ENCODE peak calls at places on chromosomes 3 and 15, in nine cellular contexts. W is GM23248, A is HCT116, Y is GM23338, R is PC-3, J is hepatocyte, H is OCI-LY7, P is neural progenitor cell, K is SK-N-SH. G is an unnamed sample.

GRCh38 chr3:12644297-12644937 is 19.5 kb downstream of the RAF1 start:
- DNase-seq in A (no peak), W (peak), J (no peak), Y (no peak), P (no peak), H (no peak), R (no peak), K (no peak), G (no peak)

GRCh38 chr3:191376742-191377141 is 46.4 kb upstream of the UTS2B start:
- DNase-seq in J (peak), R (peak), Y (no peak), W (peak), P (no peak), A (no peak), K (no peak), H (no peak), G (no peak)

GRCh38 chr15:68650901-68651709 is 72.3 kb downstream of the CORO2B start:
- DNase-seq in A (peak), K (peak), R (peak), Y (peak), W (no peak), P (peak), H (peak), J (peak), G (peak)

GRCh38 chr15:41904487-41905359 is 10.9 kb upstream of the SPTBN5 start:
- DNase-seq in R (peak), P (peak), H (peak), W (peak), A (peak), Y (peak), J (peak), K (peak), G (peak)

GRCh38 chr3:65996605-65997004 is 42.1 kb downstream of the MAGI1 start:
- DNase-seq in J (peak), R (peak), K (no peak), P (no peak), H (no peak), A (peak), Y (peak), W (no peak), G (no peak)

GRCh38 chr3:115697263-115698053 is 74.1 kb downstream of the GAP43 start:
- DNase-seq in Y (no peak), W (peak), K (no peak), J (no peak), R (no peak), A (no peak), P (no peak), H (no peak), G (no peak)

GRCh38 chr3:39137991-39138803 is 15.2 kb downstream of the CSRNP1 start:
- DNase-seq in Y (no peak), H (no peak), K (no peak), R (no peak), W (no peak), A (no peak), P (no peak), J (no peak), G (no peak)

GRCh38 chr3:51568041-51568440 is 29.5 kb downstream of the RAD54L2 start:
- DNase-seq in K (no peak), A (no peak), H (no peak), J (no peak), R (no peak), P (peak), W (no peak), Y (no peak), G (no peak)

GRCh38 chr3:877001-877400 is 215.8 kb upstream of the CNTN6 start:
- DNase-seq in Y (no peak), P (no peak), A (no peak), H (no peak), K (no peak), R (no peak), J (no peak), W (peak), G (no peak)

GRCh38 chr3:172051957-172052354 is 12.6 kb downstream of the FNDC3B start:
- DNase-seq in H (no peak), R (no peak), K (no peak), Y (no peak), P (no peak), W (no peak), A (no peak), J (no peak), G (no peak)

GRCh38 chr3:355622-356021 is 159.1 kb downstream of the CHL1 start:
- DNase-seq in W (peak), P (no peak), Y (no peak), J (no peak), R (peak), K (no peak), H (no peak), A (no peak), G (no peak)

GRCh38 chr3:44001072-44001471 is 240.6 kb upstream of the TOPAZ1 start:
- DNase-seq in R (peak), K (no peak), P (no peak), J (no peak), Y (peak), W (peak), A (no peak), H (no peak), G (no peak)

GRCh38 chr3:120450261-120450913 is 405 bp downstream of the FSTL1 start:
- DNase-seq in K (no peak), Y (peak), A (no peak), H (no peak), R (peak), W (peak), P (peak), J (peak), G (no peak)

GRCh38 chr3:23884481-23884880 is 32.3 kb downstream of the NKIRAS1 start:
- DNase-seq in A (no peak), J (no peak), W (peak), K (peak), Y (peak), P (no peak), R (peak), H (no peak), G (no peak)

GRCh38 chr15:40301467-40302179 is 6.1 kb downstream of the PLCB2 start:
- DNase-seq in A (no peak), K (peak), Y (peak), H (no peak), P (no peak), W (no peak), J (no peak), R (no peak), G (no peak)

GRCh38 chr3:64400706-64401105 is 175.4 kb upstream of the PRICKLE2 start:
- DNase-seq in A (no peak), K (no peak), J (no peak), P (no peak), Y (no peak), H (no peak), W (no peak), R (no peak), G (peak)

GRCh38 chr3:157248590-157249425 is 88.9 kb upstream of the CCNL1 start:
- DNase-seq in W (peak), H (no peak), K (no peak), J (peak), P (peak), A (peak), Y (no peak), R (peak), G (peak)

GRCh38 chr3:193348686-193349085 is 29.9 kb downstream of the ATP13A5 start:
- DNase-seq in P (no peak), K (no peak), J (no peak), Y (peak), R (no peak), H (no peak), A (no peak), W (no peak), G (no peak)

GRCh38 chr15:90667063-90667754 is 49.9 kb upstream of the BLM start:
- DNase-seq in A (no peak), W (peak), H (no peak), J (no peak), P (no peak), Y (no peak), R (peak), K (no peak), G (no peak)

GRCh38 chr15:89335289-89336041 is 841 bp upstream of the POLG start:
- DNase-seq in K (peak), J (peak), Y (peak), P (peak), W (no peak), A (no peak), H (peak), R (no peak), G (no peak)
- H3K4me3 ChIP-seq in K (peak), J (peak), Y (peak), P (peak), W (peak), A (peak), H (peak), R (peak), G (peak)

GRCh38 chr3:54122802-54123537 is 618 bp downstream of the CACNA2D3 start:
- DNase-seq in K (peak), W (no peak), H (no peak), J (no peak), Y (peak), A (no peak), P (peak), R (no peak), G (no peak)
- H3K4me2 ChIP-seq in K (peak), W (no peak), H (no peak), J (peak), Y (peak), A (no peak), P (peak), R (no peak), G (no peak)

GRCh38 chr3:27130796-27131195 is 238.4 kb downstream of the NEK10 start:
- DNase-seq in J (no peak), K (no peak), P (no peak), H (no peak), R (no peak), W (no peak), Y (no peak), A (no peak), G (no peak)

GRCh38 chr3:27138562-27138961 is 230.6 kb downstream of the NEK10 start:
- DNase-seq in J (no peak), K (no peak), W (no peak), H (no peak), Y (no peak), P (no peak), R (peak), A (no peak), G (no peak)

GRCh38 chr3:27133062-27133461 is 236.1 kb downstream of the NEK10 start:
- DNase-seq in H (no peak), W (no peak), P (no peak), R (no peak), J (no peak), A (no peak), K (no peak), Y (no peak), G (no peak)

GRCh38 chr3:27138005-27138404 is 231.2 kb downstream of the NEK10 start:
- DNase-seq in P (no peak), J (no peak), A (no peak), K (no peak), R (no peak), Y (peak), H (no peak), W (no peak), G (no peak)

GRCh38 chr3:27134165-27134796 is 234.9 kb downstream of the NEK10 start:
- DNase-seq in R (peak), K (peak), W (peak), Y (peak), A (peak), J (peak), P (peak), H (peak), G (peak)
- TF ChIP-seq EZH2phosphoT487 in R (no peak), K (no peak), W (no peak), Y (no peak), A (no peak), J (no peak), P (no peak), H (no peak), G (no peak)

DNA sequence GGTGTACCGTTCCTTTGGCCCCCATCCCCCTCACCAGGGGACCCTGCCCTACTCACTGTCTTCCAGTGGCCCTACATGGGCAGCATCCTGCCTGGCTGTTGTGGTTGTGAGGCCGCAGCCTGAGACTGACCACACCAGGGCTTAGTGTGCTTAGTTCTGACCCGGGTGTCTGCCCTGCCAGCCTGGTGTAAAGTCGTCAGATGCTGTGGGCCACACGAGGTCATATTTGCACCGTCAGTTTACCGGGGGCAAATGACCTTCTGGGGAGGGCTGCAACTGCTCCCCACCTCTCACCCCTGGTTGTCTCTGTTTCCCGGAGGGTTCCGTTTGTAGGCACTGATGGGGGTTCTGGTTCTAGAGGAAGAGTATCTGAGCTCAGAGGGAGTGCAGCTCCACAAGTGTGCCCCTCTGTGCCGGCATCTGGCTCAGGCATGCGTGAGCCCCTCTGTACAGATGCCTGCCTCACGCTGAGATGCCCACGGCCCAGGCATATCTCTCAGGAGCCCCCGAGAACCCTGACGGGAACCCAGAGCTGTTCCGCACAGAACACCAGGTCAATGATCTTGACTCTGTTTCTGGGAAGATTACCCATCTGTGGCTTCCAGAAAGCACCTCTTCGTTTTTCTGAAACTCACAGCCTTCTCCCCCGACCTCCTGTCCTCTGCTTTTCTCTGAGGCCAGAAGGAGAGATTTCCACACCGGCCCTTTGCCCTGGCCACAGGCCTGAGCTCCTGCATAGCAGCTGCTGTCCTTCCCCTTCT is 19.2 kb downstream of the KLF13 start:
- DNase-seq in A (no peak), P (no peak), W (no peak), J (no peak), H (peak), R (no peak), Y (no peak), K (no peak), G (peak)
- H3K4me3 ChIP-seq in A (no peak), P (no peak), W (no peak), J (no peak), H (peak), R (no peak), Y (no peak), K (no peak), G (peak)

GRCh38 chr3:111852540-111852939 is 6.5 kb upstream of the PHLDB2 start:
- DNase-seq in H (no peak), R (no peak), J (no peak), W (no peak), Y (no peak), K (peak), A (no peak), P (no peak), G (no peak)
- H3K4me2 ChIP-seq in H (no peak), R (no peak), J (peak), W (peak), Y (no peak), K (no peak), A (peak), P (no peak), G (no peak)

DNA sequence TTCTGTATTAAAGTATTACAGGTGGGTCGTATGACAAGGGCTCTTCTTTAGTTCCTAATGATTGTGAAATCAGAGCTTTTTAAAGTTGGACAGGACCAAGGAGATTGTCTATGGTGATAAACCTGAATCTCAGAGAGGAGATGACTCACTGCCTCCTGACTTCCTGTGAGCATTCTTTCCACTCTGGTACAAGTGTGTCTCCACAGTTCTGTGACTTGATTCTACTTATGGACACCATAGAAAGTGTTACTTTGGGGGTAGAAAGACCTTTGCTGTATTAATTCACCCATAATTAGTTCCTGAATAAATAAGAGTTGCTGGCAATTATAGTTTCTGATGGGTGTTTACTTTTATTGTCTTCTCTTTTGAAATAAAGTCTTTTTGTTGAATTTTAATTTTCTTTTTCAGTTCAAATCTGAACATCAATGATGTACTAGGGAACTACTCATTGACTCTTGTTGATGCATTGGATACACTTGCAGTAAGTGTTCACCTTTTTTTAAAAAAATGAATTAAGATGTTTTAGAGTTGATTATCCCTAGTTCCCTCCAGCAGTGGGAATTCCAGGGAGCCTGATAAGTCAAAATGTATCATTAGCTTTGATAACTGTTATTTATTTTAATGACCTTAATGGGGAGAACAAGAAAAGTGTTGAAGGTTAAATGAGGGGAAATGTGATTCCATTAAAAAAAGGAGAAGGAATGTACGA is 7.4 kb downstream of the EDEM1 start:
- DNase-seq in W (peak), Y (no peak), R (peak), P (no peak), K (no peak), A (peak), J (peak), H (peak), G (peak)
- TF ChIP-seq EZH2phosphoT487 in W (no peak), Y (no peak), R (no peak), P (no peak), K (no peak), A (no peak), J (no peak), H (no peak), G (no peak)

GRCh38 chr3:100396967-100397366 is 3.9 kb downstream of the TOMM70 start:
- DNase-seq in J (no peak), H (no peak), R (no peak), P (no peak), Y (no peak), K (no peak), A (no peak), W (peak), G (no peak)
- H3K4me3 ChIP-seq in J (no peak), H (no peak), R (peak), P (no peak), Y (no peak), K (no peak), A (no peak), W (no peak), G (no peak)

GRCh38 chr15:63234479-63234878 is 42.9 kb upstream of the APH1B start:
- DNase-seq in J (peak), W (peak), R (peak), Y (peak), K (no peak), H (no peak), A (no peak), P (no peak), G (no peak)

GRCh38 chr15:63232400-63232799 is 43.0 kb downstream of the RAB8B start:
- DNase-seq in W (peak), R (peak), P (no peak), Y (no peak), H (peak), A (no peak), J (no peak), K (no peak), G (no peak)

GRCh38 chr15:63232943-63233342 is 43.5 kb downstream of the RAB8B start:
- DNase-seq in Y (no peak), W (peak), H (no peak), A (no peak), R (no peak), K (no peak), J (no peak), P (no peak), G (no peak)

GRCh38 chr15:63231717-63232116 is 42.3 kb downstream of the RAB8B start:
- DNase-seq in P (no peak), J (no peak), R (no peak), H (no peak), K (no peak), W (peak), A (no peak), Y (no peak), G (no peak)

DNA sequence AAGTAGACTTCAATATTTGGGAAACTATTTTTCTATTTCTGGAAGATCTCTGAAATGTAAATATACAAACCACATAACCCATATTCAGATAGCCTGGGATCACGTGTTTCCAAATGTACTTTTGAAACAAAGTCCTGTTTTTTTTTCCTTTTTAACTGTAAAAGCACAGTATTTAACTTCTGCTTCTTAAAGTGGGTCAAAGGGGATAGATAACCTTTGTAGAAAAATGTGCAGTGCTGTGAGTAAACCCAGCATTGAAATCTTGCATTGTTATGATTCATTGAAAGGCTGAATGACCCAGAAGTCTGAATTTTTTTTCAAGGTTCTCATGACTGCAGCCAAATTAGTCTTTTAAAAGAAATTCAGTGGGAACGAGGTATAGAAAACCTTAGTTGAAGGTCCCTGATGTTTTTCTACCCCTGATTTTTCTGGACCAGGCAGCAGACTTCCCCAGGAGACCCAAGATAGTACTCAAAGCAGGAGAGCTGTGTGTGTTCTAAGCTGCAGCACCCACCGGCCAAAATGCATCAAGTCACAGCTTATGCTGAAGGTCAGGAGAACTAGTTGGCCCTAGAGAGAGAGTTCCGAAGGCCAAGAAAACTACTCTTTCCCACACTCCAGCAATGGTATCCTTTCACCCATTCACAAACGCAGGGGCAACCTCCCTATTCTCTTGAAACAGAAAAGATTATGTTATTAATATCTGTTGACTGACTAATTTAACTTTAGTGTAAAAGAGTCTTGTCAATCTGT is 43.6 kb upstream of the APH1B start:
- DNase-seq in A (no peak), K (no peak), P (no peak), Y (no peak), R (peak), W (peak), H (no peak), J (no peak), G (no peak)
- H3K4me2 ChIP-seq in A (no peak), K (peak), P (no peak), Y (no peak), R (peak), W (peak), H (peak), J (peak), G (no peak)

GRCh38 chr3:33134026-33134625 is 20.3 kb downstream of the CRTAP start:
- DNase-seq in R (no peak), A (no peak), K (no peak), W (peak), H (no peak), Y (no peak), P (no peak), J (no peak), G (peak)

GRCh38 chr3:33130144-33130543 is 16.3 kb downstream of the CRTAP start:
- DNase-seq in A (no peak), R (no peak), W (no peak), H (no peak), Y (no peak), P (no peak), J (no peak), K (no peak), G (no peak)

GRCh38 chr3:33128706-33129105 is 14.9 kb downstream of the CRTAP start:
- DNase-seq in K (no peak), Y (peak), P (peak), R (no peak), H (no peak), W (peak), J (no peak), A (no peak), G (no peak)

GRCh38 chr3:33132019-33132360 is 18.2 kb downstream of the CRTAP start:
- DNase-seq in J (no peak), K (no peak), Y (no peak), W (no peak), R (no peak), A (no peak), H (no peak), P (no peak), G (no peak)

GRCh38 chr3:33131328-33132018 is 17.7 kb downstream of the CRTAP start:
- DNase-seq in K (peak), H (peak), A (peak), W (peak), P (peak), Y (peak), J (peak), R (peak), G (peak)
- TF ChIP-seq EZH2phosphoT487 in K (no peak), H (no peak), A (no peak), W (no peak), P (no peak), Y (no peak), J (no peak), R (no peak), G (no peak)

DNA sequence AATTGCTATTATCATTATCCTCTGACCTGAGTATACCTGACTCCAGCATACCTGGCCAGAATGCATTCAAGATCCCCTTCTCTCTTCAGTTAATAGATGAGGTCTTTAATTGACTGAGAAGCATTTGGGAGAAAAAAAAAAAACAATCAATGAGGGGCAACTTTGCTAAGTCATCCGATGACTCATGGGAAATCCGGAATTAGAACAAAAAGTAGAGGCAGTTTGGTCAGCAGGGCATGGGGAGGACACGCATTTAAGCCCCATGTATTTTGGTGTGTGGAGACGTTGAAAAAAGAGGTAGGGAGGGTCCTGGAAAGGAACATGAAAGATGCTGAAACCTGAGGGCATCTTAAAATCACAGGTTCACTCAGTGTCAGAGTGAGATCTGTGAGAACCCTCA is 256.2 kb downstream of the RORA start:
- DNase-seq in A (no peak), Y (no peak), K (no peak), P (no peak), R (peak), H (no peak), W (peak), J (no peak), G (no peak)
- H3K4me3 ChIP-seq in A (no peak), Y (no peak), K (no peak), P (no peak), R (no peak), H (no peak), W (peak), J (no peak), G (no peak)

G was measured in MM.1S.